ENCODE peak calls at places on chromosome 18, in four cellular contexts. G, W, H and E are unnamed samples.

GRCh38 chr18:79062806-79063205 is 6.4 kb upstream of the ATP9B start:
- DNase-seq in W (no peak), H (no peak), G (no peak), E (no peak)

GRCh38 chr18:22189431-22189830 is 20.0 kb downstream of the GATA6 start:
- DNase-seq in W (peak), G (no peak), H (no peak), E (no peak)

GRCh38 chr18:28075501-28075900 is 101.4 kb downstream of the CDH2 start:
- DNase-seq in W (peak), H (no peak), G (no peak), E (no peak)

GRCh38 chr18:61569176-61569892 is 236.1 kb downstream of the CDH20 start:
- DNase-seq in W (peak), G (no peak), H (peak), E (no peak)

GRCh38 chr18:80229342-80229741 is 18.0 kb downstream of the PARD6G start:
- DNase-seq in W (peak), G (no peak), H (no peak), E (peak)

GRCh38 chr18:8754995-8755955 is 49.9 kb downstream of the MTCL1 start:
- DNase-seq in G (no peak), W (peak), H (peak), E (no peak)

GRCh38 chr18:79496237-79496977 is 100.7 kb downstream of the NFATC1 start:
- DNase-seq in G (no peak), W (no peak), H (no peak), E (no peak)

GRCh38 chr18:69161383-69162028 is 239.2 kb upstream of the DOK6 start:
- DNase-seq in H (peak), G (no peak), W (peak), E (no peak)

GRCh38 chr18:66210875-66211274 is 393.0 kb downstream of the CDH19 start:
- DNase-seq in G (no peak), W (no peak), H (no peak), E (no peak)

GRCh38 chr18:55713707-55714106 is 125.7 kb upstream of the TCF4 start:
- DNase-seq in H (no peak), G (no peak), W (no peak), E (no peak)

GRCh38 chr18:28059861-28060260 is 117.1 kb downstream of the CDH2 start:
- DNase-seq in G (no peak), W (no peak), H (peak), E (no peak)

GRCh38 chr18:43893001-43893637 is 615.8 kb upstream of the SYT4 start:
- DNase-seq in H (peak), G (no peak), W (peak), E (no peak)

GRCh38 chr18:5469340-5469739 is 74.5 kb downstream of the EPB41L3 start:
- DNase-seq in W (no peak), G (no peak), H (no peak), E (no peak)

GRCh38 chr18:59744271-59744721 is 47.1 kb upstream of the CCBE1 start:
- DNase-seq in G (no peak), H (peak), W (peak), E (no peak)

GRCh38 chr18:32049393-32050161 is 31.0 kb downstream of the RNF125 start:
- DNase-seq in H (no peak), G (no peak), W (no peak), E (peak)

GRCh38 chr18:31273812-31274527 is 44.0 kb upstream of the DSG1 start:
- DNase-seq in W (no peak), H (no peak), G (no peak), E (no peak)

GRCh38 chr18:31500161-31500688 is 2.2 kb downstream of the DSG2 start:
- DNase-seq in G (no peak), H (no peak), W (no peak), E (no peak)

GRCh38 chr18:53909668-53910067 is 314.8 kb downstream of the MBD2 start:
- DNase-seq in H (peak), W (no peak), G (no peak), E (no peak)

GRCh38 chr18:70234667-70235459 is 29.4 kb upstream of the RTTN start:
- DNase-seq in W (peak), H (peak), G (no peak), E (no peak)

GRCh38 chr18:23487738-23488625 is 15.3 kb upstream of the RMC1 start:
- DNase-seq in H (no peak), W (peak), G (no peak), E (no peak)

GRCh38 chr18:11533942-11534496 is 75.4 kb upstream of the SLC35G4 start:
- DNase-seq in G (no peak), W (no peak), H (no peak), E (no peak)

GRCh38 chr18:63676526-63676925 is 14.8 kb upstream of the SERPINB3 start:
- DNase-seq in W (no peak), H (no peak), G (peak), E (no peak)

GRCh38 chr18:2985628-2986027 is 27.3 kb downstream of the LPIN2 start:
- DNase-seq in G (no peak), W (peak), H (peak), E (no peak)

DNA sequence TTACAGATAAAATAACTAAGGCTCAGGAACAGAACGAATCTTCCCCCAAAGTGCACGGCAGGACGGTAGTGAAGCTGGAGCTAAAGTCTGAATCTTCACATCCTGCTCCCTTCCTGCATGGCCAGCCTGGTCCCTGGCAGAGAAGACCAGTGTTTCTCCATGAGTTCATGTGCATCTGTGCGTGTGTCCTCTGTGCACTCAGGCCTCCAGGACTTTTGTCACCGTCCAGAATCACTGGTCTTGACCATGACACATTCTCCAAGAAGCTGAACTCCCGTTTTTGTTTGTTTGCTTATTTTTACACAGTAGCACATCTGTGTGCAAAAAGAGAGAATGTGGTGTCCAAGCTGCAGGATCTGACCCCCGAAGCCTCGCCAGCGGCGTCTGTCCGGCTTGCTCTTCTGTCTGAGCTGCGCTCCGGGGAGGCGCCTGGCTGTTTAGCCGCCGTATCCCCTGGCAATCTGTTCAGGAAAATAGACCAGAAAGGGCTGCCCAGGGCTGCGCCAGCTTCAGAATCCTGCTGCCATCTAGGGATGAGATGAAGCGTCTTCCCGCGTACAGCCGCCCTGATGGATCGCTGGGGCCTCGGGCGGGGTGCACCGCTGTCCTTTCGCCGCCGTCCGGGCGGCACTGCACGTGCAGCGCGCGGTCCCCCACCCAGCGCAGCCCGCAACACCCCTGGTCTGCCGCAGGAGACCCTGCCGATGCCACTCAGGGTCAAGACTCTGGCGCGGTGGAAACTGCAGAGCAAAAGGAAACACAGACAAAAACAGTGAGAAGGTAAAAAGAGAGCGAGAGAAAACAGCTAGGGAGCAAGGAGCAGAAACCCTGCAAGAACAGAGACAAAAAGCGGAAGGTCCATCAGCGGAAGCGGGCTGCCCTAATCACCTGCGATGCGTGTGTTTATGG is 2113.6 kb upstream of the PIK3C3 start:
- DNase-seq in H (peak), W (peak), G (peak), E (no peak)
- TF ChIP-seq CTCF in H (peak), W (peak), G (no peak), E (no peak)

GRCh38 chr18:76572517-76573247 is 77.6 kb upstream of the ZNF516 start:
- DNase-seq in H (no peak), G (no peak), W (no peak), E (no peak)
- TF ChIP-seq CTCF in H (no peak), G (no peak), W (no peak), E (no peak)

DNA sequence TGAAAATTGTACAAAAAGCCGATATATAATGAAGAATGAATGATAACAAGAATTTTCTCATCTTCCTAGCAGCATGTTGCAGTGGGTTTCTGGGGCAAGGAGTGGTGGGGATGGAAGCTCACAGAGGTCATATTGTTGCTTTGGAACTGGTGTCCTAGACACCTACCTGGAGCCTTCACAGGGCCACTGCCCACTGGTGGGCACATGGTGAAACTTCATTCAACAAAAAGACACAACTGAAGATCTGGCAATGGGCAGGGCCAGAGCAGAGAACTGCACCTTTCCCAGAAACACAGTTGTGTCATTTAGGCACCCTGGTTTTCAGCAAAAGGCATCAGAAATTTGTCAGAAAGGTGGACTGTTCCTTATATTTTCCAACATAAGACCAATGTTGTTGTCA is 115.3 kb downstream of the FHOD3 start:
- DNase-seq in H (no peak), W (no peak), G (peak), E (peak)
- TF ChIP-seq CTCF in H (peak), W (peak), G (peak), E (no peak)

GRCh38 chr18:58302811-58303210 is 258.8 kb downstream of the NEDD4L start:
- DNase-seq in G (no peak), H (no peak), W (no peak), E (no peak)
- TF ChIP-seq CTCF in G (no peak), H (no peak), W (no peak), E (no peak)

GRCh38 chr18:13216732-13217465 is 1.7 kb upstream of the LDLRAD4 start:
- DNase-seq in G (peak), W (no peak), H (no peak), E (no peak)

GRCh38 chr18:13218376-13219011 is at the start of gene LDLRAD4:
- DNase-seq in G (peak), W (no peak), H (no peak), E (peak)

GRCh38 chr18:13217466-13217961 is 1.0 kb upstream of the LDLRAD4 start:
- DNase-seq in G (peak), W (no peak), H (peak), E (peak)

GRCh38 chr18:13217971-13218375 is 587 bp upstream of the LDLRAD4 start:
- DNase-seq in H (no peak), W (no peak), G (peak), E (no peak)

GRCh38 chr18:13216092-13216582 is 2.4 kb upstream of the LDLRAD4 start:
- DNase-seq in W (peak), G (peak), H (peak), E (peak)
- TF ChIP-seq CTCF in W (peak), G (peak), H (peak), E (no peak)

GRCh38 chr18:34767601-34768027 is 57.5 kb downstream of the DTNA start:
- DNase-seq in W (peak), H (peak), G (no peak), E (no peak)

GRCh38 chr18:34758378-34758948 is 48.4 kb downstream of the DTNA start:
- DNase-seq in W (no peak), G (no peak), H (no peak), E (no peak)

GRCh38 chr18:34760444-34760843 is 50.3 kb downstream of the DTNA start:
- DNase-seq in H (no peak), G (no peak), W (no peak), E (no peak)

DNA sequence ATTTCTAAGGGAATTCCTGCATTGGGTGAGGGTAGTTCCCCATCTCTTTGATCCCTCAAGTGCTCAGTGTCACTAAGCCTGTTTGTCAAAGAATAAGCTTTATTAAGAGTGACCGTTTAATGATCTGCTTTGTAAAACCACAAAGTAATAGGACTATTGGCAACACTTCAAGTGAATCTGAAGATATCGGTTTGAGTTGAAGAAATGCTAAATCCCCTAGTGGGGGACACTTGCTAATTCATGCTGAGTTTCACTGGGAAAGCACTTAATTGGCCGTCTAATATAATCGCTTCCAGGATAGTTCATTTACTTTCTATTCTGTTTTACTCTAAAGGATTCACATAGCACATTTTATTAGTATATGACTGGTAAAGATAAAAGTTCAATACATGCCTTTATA is 54.4 kb downstream of the DTNA start:
- DNase-seq in H (no peak), W (no peak), G (no peak), E (no peak)
- TF ChIP-seq CTCF in H (no peak), W (no peak), G (peak), E (no peak)

GRCh38 chr18:46071894-46072867 is at the start of gene PSTPIP2:
- DNase-seq in G (peak), H (peak), W (peak), E (peak)
- TF ChIP-seq CTCF in G (no peak), H (no peak), W (peak), E (no peak)

GRCh38 chr18:49066977-49067556 is 116.3 kb upstream of the SMAD7 start:
- DNase-seq in H (no peak), G (no peak), W (no peak), E (no peak)
- TF ChIP-seq CTCF in H (no peak), G (no peak), W (no peak), E (no peak)

GRCh38 chr18:74457043-74457742 is at the start of gene DIPK1C:
- DNase-seq in G (peak), W (no peak), H (no peak), E (no peak)

GRCh38 chr18:74460825-74461224 is 3.7 kb upstream of the DIPK1C start:
- DNase-seq in G (no peak), H (no peak), W (no peak), E (peak)

GRCh38 chr18:74457743-74458465 is 796 bp upstream of the DIPK1C start:
- DNase-seq in G (no peak), H (no peak), W (no peak), E (no peak)

GRCh38 chr18:74456409-74457042 is 582 bp downstream of the DIPK1C start:
- DNase-seq in G (peak), H (no peak), W (no peak), E (peak)

DNA sequence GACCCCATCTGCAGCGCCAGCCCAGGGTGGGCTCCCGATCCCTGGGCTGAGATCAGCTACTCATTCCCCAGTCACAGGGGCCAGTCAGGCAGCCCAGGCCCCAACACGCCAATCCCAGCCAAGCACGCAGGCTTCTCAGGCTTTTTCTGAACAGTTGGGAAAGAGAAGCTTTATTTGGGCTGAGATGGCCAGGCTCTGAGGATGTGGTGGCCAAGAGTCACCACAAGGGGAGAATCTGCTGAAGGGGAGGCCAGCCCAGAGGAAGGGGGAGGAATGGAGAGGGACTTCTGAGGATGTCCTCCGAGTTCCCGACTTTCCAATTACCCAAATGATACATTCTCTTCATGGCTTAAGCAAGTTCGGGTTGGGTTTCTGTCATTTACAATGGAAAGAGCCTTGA is 2.8 kb upstream of the DIPK1C start:
- DNase-seq in W (no peak), G (peak), H (no peak), E (peak)
- TF ChIP-seq CTCF in W (peak), G (peak), H (peak), E (no peak)